ENCODE peak calls at places on chromosomes 13 and 19, in eight cellular contexts. T, H, C, B, W, V, Y and R are unnamed samples.

GRCh38 chr19:18503971-18504885 is 17.6 kb downstream of the ELL start:
- DNase-seq in T (no peak), H (no peak), C (no peak), B (no peak), W (no peak), V (no peak), Y (no peak), R (peak)

GRCh38 chr13:33691980-33692379 is 126.0 kb upstream of the RFC3 start:
- DNase-seq in T (no peak), H (no peak), C (no peak), B (no peak), W (no peak), V (no peak), Y (no peak), R (no peak)

GRCh38 chr13:99119686-99120085 is 81.0 kb upstream of the UBAC2 start:
- DNase-seq in T (no peak), H (no peak), C (no peak), B (no peak), W (no peak), V (no peak), Y (no peak), R (no peak)

GRCh38 chr19:7980635-7981121 is 24.8 kb downstream of the ELAVL1 start:
- DNase-seq in T (no peak), H (no peak), C (no peak), B (no peak), W (no peak), V (no peak), Y (no peak), R (no peak)

GRCh38 chr13:60165391-60166099 is 1.8 kb upstream of the DIAPH3 start:
- DNase-seq in T (peak), H (no peak), C (peak), B (no peak), W (no peak), V (no peak), Y (no peak), R (no peak)

GRCh38 chr19:29533578-29534544 is 8.1 kb downstream of the VSTM2B start:
- DNase-seq in T (no peak), H (no peak), C (no peak), B (no peak), W (no peak), V (no peak), Y (peak), R (no peak)

GRCh38 chr19:5068251-5069090 is 99.6 kb downstream of the KDM4B start:
- DNase-seq in T (no peak), H (no peak), C (no peak), B (no peak), W (no peak), V (no peak), Y (peak), R (no peak)

GRCh38 chr19:5889288-5889971 is 14.2 kb downstream of the NDUFA11 start:
- DNase-seq in T (peak), H (no peak), C (peak), B (no peak), W (no peak), V (no peak), Y (no peak), R (no peak)

DNA sequence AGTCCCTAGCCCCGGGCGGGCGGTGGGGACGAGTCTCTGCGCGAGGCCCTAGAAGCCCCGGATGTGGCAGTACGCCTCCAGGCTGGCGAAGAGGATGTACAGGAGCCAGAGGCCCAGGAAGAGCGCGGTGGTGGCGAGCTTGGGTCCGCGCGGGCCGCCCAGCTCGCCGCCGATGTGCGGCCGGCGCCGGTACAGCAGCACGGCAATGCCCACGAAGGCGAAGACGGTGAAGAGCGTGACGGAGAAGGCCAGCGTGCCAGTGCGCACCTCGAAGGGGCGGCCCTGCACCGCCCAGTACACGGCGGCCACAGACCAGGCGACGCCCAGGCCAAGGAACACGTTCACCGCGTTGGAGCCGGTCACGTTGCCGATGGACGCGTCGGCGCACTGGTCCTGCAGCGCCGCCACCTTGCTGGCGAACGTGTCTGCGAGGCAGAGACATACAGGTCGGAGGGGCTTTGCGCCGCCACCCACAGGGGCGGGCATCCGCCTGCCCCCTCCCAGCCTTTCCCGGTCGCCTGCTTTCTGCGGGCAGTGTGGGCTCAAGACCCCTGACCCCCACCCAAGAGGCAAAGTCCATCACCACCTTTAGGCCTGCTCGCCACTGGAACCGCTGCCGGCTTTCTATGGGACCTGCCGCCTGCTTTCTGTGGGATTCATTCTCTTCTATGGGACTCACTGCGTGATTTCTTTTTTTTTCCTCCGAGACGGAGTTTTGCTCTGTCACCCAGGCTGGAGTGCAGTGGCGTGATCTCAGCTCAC is 10.9 kb upstream of the MEIS3 start:
- DNase-seq in T (no peak), H (no peak), C (peak), B (no peak), W (no peak), V (no peak), Y (no peak), R (no peak)
- TF ChIP-seq CTCF in T (peak), H (no peak), C (no peak), B (no peak), W (peak), V (peak), Y (peak), R (no peak)

DNA sequence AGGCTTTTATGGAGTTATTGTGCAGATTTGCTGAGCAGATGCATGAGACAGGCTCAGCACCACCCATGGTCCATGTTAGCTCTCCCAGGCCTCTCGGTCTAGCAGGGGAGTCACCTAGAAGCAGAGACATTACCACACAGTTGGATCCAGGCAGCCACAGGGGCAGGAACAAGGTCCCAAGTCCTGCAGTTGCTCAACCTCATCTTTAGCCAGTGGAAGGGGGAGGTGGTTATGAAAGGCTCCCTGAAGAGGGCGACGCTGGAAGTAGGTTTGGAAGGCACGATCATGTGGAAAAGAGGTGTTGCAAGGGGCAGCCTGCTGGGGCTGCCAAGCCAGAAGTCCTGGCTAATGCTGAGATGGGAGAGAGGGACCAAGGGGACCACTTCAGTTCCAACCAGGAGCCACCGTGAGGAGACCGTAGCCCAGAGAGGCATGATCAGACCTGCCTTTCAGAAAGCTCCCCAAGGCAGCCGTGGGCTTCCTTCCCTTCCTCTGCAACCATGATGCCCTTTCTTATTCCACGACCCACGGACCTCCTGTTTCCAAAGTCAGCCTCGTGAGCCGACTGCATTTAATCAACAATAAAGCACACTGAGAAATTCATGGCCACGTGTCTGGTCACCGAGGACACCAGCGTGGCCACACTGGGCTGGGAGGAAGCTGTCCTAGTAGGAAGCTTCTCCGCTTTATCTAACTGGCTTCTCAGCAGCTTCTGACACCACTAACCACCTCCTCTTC is 2.5 kb downstream of the AP1M1 start:
- DNase-seq in T (no peak), H (peak), C (peak), B (no peak), W (no peak), V (no peak), Y (no peak), R (no peak)
- TF ChIP-seq CTCF in T (no peak), H (no peak), C (no peak), B (no peak), W (no peak), V (no peak), Y (no peak), R (no peak)

GRCh38 chr19:23957660-23958281 is 43.1 kb downstream of the ZNF726 start:
- DNase-seq in T (peak), H (no peak), C (peak), B (no peak), W (no peak), V (no peak), Y (no peak), R (no peak)
- TF ChIP-seq CTCF in T (no peak), H (no peak), C (peak), B (no peak), W (no peak), V (no peak), Y (no peak), R (no peak)

DNA sequence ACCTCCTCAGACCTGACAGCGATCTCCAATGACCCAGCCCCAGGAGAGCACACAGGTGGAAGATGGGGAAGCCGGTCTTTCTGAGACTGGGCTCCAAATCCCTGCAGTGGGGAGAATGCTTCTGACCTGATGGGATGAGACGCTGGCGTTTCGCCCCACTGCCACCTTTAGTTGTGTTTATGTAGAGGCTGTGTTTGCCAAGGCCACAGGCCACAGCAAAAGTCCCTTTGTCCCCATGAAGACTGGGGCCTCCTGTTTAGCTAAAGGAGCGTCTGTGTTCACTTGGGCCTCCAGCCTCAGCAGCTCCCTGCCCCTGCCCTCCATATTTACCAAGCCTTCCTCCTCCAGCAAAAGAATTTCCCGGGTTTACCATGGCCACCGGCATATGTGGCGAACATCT is 10.4 kb upstream of the KLK14 start:
- DNase-seq in T (no peak), H (no peak), C (no peak), B (no peak), W (no peak), V (no peak), Y (no peak), R (no peak)
- TF ChIP-seq CTCF in T (no peak), H (no peak), C (no peak), B (no peak), W (no peak), V (no peak), Y (no peak), R (no peak)

GRCh38 chr13:22253107-22253506 is 582.2 kb downstream of the FGF9 start:
- DNase-seq in T (no peak), H (no peak), C (no peak), B (no peak), W (no peak), V (no peak), Y (no peak), R (no peak)

GRCh38 chr13:22252281-22252830 is 581.5 kb downstream of the FGF9 start:
- DNase-seq in T (no peak), H (no peak), C (no peak), B (no peak), W (no peak), V (no peak), Y (no peak), R (no peak)

GRCh38 chr13:22256111-22256639 is 585.3 kb downstream of the FGF9 start:
- DNase-seq in T (no peak), H (no peak), C (no peak), B (no peak), W (no peak), V (no peak), Y (no peak), R (no peak)
- TF ChIP-seq CTCF in T (no peak), H (no peak), C (peak), B (no peak), W (peak), V (peak), Y (no peak), R (no peak)